ENCODE peak calls at places on chromosomes 2 and 18, in five cellular contexts. One of them, this sample, is unnamed.
A peak's percentile ranks its signal among the peaks of the same experiment; 100 is the strongest.

GRCh38 chr2:206324869-206325268 is 50.4 kb downstream of the ZDBF2 start:
- DNase-seq in sciatic nerve: no peak
- DNase-seq in Ammon's horn: peak; percentile 24
- DNase-seq in ascending aorta: no peak
- DNase-seq in Panc1: no peak
- DNase-seq in this sample: no peak

GRCh38 chr2:8475349-8476045 is 206.4 kb upstream of the ID2 start:
- DNase-seq in ascending aorta: no peak
- DNase-seq in Ammon's horn: no peak
- DNase-seq in sciatic nerve: no peak
- DNase-seq in Panc1: no peak
- DNase-seq in this sample: no peak

GRCh38 chr2:64276417-64277095 is 132.3 kb upstream of the PELI1 start:
- DNase-seq in sciatic nerve: no peak
- DNase-seq in Panc1: no peak
- DNase-seq in ascending aorta: no peak
- DNase-seq in Ammon's horn: no peak
- DNase-seq in this sample: no peak

GRCh38 chr2:236626391-236627150 is 56.9 kb downstream of the ACKR3 start:
- DNase-seq in ascending aorta: no peak
- DNase-seq in Ammon's horn: peak; percentile 25
- DNase-seq in Panc1: no peak
- DNase-seq in sciatic nerve: peak; percentile 47
- DNase-seq in this sample: peak; percentile 48

GRCh38 chr2:208265371-208265806 is 666 bp upstream of the PIKFYVE start:
- DNase-seq in Panc1: no peak
- DNase-seq in sciatic nerve: no peak
- DNase-seq in ascending aorta: no peak
- DNase-seq in Ammon's horn: peak; percentile 63
- DNase-seq in this sample: no peak

GRCh38 chr18:58887613-58887963 is 22.9 kb downstream of the ZNF532 start:
- DNase-seq in Panc1: no peak
- DNase-seq in Ammon's horn: peak; percentile 78
- DNase-seq in sciatic nerve: peak; percentile 81
- DNase-seq in ascending aorta: peak; percentile 51
- DNase-seq in this sample: no peak

GRCh38 chr2:70974592-70974991 is 3.8 kb upstream of the ANKRD53 start:
- DNase-seq in Ammon's horn: no peak
- DNase-seq in sciatic nerve: no peak
- DNase-seq in Panc1: no peak
- DNase-seq in ascending aorta: no peak
- DNase-seq in this sample: peak; percentile 34

GRCh38 chr2:188292446-188293239 is 969 bp downstream of the GULP1 start:
- DNase-seq in sciatic nerve: peak; percentile 88
- DNase-seq in Panc1: peak; percentile 78
- DNase-seq in ascending aorta: peak; percentile 49
- DNase-seq in Ammon's horn: peak; percentile 29
- DNase-seq in this sample: peak; percentile 85

GRCh38 chr18:55998071-55998522 is 410.1 kb upstream of the TCF4 start:
- DNase-seq in ascending aorta: no peak
- DNase-seq in sciatic nerve: no peak
- DNase-seq in Panc1: no peak
- DNase-seq in Ammon's horn: peak; percentile 91
- DNase-seq in this sample: no peak

GRCh38 chr2:174121612-174122011 is 126.7 kb downstream of the OLA1 start:
- DNase-seq in Panc1: no peak
- DNase-seq in sciatic nerve: no peak
- DNase-seq in ascending aorta: no peak
- DNase-seq in Ammon's horn: no peak
- DNase-seq in this sample: no peak

GRCh38 chr2:222673273-222673672 is 1.8 kb downstream of the MOGAT1 start:
- DNase-seq in Ammon's horn: no peak
- DNase-seq in sciatic nerve: no peak
- DNase-seq in ascending aorta: no peak
- DNase-seq in Panc1: no peak
- DNase-seq in this sample: no peak

GRCh38 chr18:28158083-28158581 is 18.8 kb downstream of the CDH2 start:
- DNase-seq in sciatic nerve: no peak
- DNase-seq in Panc1: no peak
- DNase-seq in ascending aorta: no peak
- DNase-seq in Ammon's horn: peak; percentile 45
- DNase-seq in this sample: no peak

GRCh38 chr2:123826729-123827271 is 198.3 kb upstream of the CNTNAP5 start:
- DNase-seq in Ammon's horn: no peak
- DNase-seq in Panc1: no peak
- DNase-seq in sciatic nerve: no peak
- DNase-seq in ascending aorta: no peak
- DNase-seq in this sample: no peak

This sample was measured in suprapubic skin.